ENCODE peak calls at places on chromosomes 16 and 17, in eight cellular contexts. One of them, this sample, is unnamed.

GRCh38 chr17:78890111-78890897 is 12.7 kb downstream of the CEP295NL start:
- DNase-seq in lower leg skin: peak; percentile 93
- DNase-seq in esophagus muscularis mucosa: no peak
- DNase-seq in A549: no peak
- DNase-seq in heart left ventricle: peak; percentile 62
- DNase-seq in NB4: peak; percentile 97
- DNase-seq in sigmoid colon: peak; percentile 80
- DNase-seq in GM12891: no peak
- DNase-seq in this sample: no peak

GRCh38 chr16:77898671-77899211 is 110.4 kb downstream of the VAT1L start:
- DNase-seq in NB4: no peak
- DNase-seq in GM12891: no peak
- DNase-seq in esophagus muscularis mucosa: no peak
- DNase-seq in heart left ventricle: no peak
- DNase-seq in A549: no peak
- DNase-seq in lower leg skin: peak; percentile 72
- DNase-seq in sigmoid colon: no peak
- DNase-seq in this sample: no peak

GRCh38 chr16:12347365-12347764 is 370.8 kb downstream of the SNX29 start:
- DNase-seq in esophagus muscularis mucosa: no peak
- DNase-seq in lower leg skin: no peak
- DNase-seq in heart left ventricle: no peak
- DNase-seq in NB4: no peak
- DNase-seq in A549: no peak
- DNase-seq in GM12891: no peak
- DNase-seq in sigmoid colon: no peak
- DNase-seq in this sample: no peak

GRCh38 chr16:86218479-86219170 is 291.7 kb upstream of the FOXF1 start:
- DNase-seq in GM12891: no peak
- DNase-seq in lower leg skin: peak; percentile 58
- DNase-seq in heart left ventricle: no peak
- DNase-seq in sigmoid colon: peak; percentile 60
- DNase-seq in NB4: no peak
- DNase-seq in esophagus muscularis mucosa: no peak
- DNase-seq in A549: no peak
- DNase-seq in this sample: no peak

GRCh38 chr17:50498021-50498874 is 10.0 kb upstream of the MYCBPAP start:
- DNase-seq in sigmoid colon: no peak
- DNase-seq in esophagus muscularis mucosa: no peak
- DNase-seq in A549: no peak
- DNase-seq in lower leg skin: no peak
- DNase-seq in heart left ventricle: no peak
- DNase-seq in NB4: no peak
- DNase-seq in GM12891: no peak
- DNase-seq in this sample: no peak

GRCh38 chr16:21083729-21084268 is 66.8 kb downstream of the DNAH3 start:
- DNase-seq in NB4: peak; percentile 68
- DNase-seq in A549: peak; percentile 25
- DNase-seq in heart left ventricle: peak; percentile 67
- DNase-seq in GM12891: peak; percentile 21
- DNase-seq in lower leg skin: peak; percentile 91
- DNase-seq in esophagus muscularis mucosa: peak; percentile 91
- DNase-seq in sigmoid colon: peak; percentile 76
- DNase-seq in this sample: peak; percentile 51

GRCh38 chr17:50559674-50560184 is 786 bp upstream of the CACNA1G start:
- DNase-seq in A549: peak; percentile 95
- DNase-seq in lower leg skin: peak; percentile 95
- DNase-seq in sigmoid colon: peak; percentile 89
- DNase-seq in esophagus muscularis mucosa: no peak
- DNase-seq in NB4: peak; percentile 50
- DNase-seq in GM12891: no peak
- DNase-seq in heart left ventricle: no peak
- DNase-seq in this sample: peak; percentile 41

GRCh38 chr17:8650119-8650499 is 19.6 kb upstream of the MYH10 start:
- DNase-seq in esophagus muscularis mucosa: no peak
- DNase-seq in heart left ventricle: no peak
- DNase-seq in sigmoid colon: no peak
- DNase-seq in A549: no peak
- DNase-seq in NB4: no peak
- DNase-seq in lower leg skin: no peak
- DNase-seq in GM12891: no peak
- DNase-seq in this sample: no peak

GRCh38 chr17:48025040-48025903 is 12.3 kb downstream of the COPZ2 start:
- DNase-seq in heart left ventricle: peak; percentile 97
- DNase-seq in lower leg skin: peak; percentile 99
- DNase-seq in esophagus muscularis mucosa: peak; percentile 100
- DNase-seq in NB4: peak; percentile 95
- DNase-seq in A549: peak; percentile 95
- DNase-seq in sigmoid colon: peak; percentile 99
- DNase-seq in GM12891: peak; percentile 90
- DNase-seq in this sample: peak; percentile 99

GRCh38 chr17:74759243-74759801 is 10.9 kb downstream of the NHERF1 start:
- DNase-seq in A549: no peak
- DNase-seq in NB4: peak; percentile 90
- DNase-seq in heart left ventricle: no peak
- DNase-seq in sigmoid colon: no peak
- DNase-seq in esophagus muscularis mucosa: no peak
- DNase-seq in GM12891: peak; percentile 78
- DNase-seq in lower leg skin: no peak
- DNase-seq in this sample: no peak

GRCh38 chr17:57626520-57627210 is 118.4 kb downstream of the CCDC182 start:
- DNase-seq in esophagus muscularis mucosa: no peak
- DNase-seq in sigmoid colon: no peak
- DNase-seq in GM12891: no peak
- DNase-seq in heart left ventricle: no peak
- DNase-seq in lower leg skin: no peak
- DNase-seq in A549: no peak
- DNase-seq in NB4: no peak
- DNase-seq in this sample: no peak

GRCh38 chr17:68290268-68290954 is 516 bp downstream of the SLC16A6 start:
- DNase-seq in GM12891: no peak
- DNase-seq in NB4: peak; percentile 68
- DNase-seq in esophagus muscularis mucosa: no peak
- DNase-seq in heart left ventricle: peak; percentile 41
- DNase-seq in lower leg skin: peak; percentile 87
- DNase-seq in A549: no peak
- DNase-seq in sigmoid colon: no peak
- DNase-seq in this sample: no peak

GRCh38 chr16:21950782-21951521 is 2.2 kb upstream of the UQCRC2 start:
- DNase-seq in lower leg skin: no peak
- DNase-seq in esophagus muscularis mucosa: no peak
- DNase-seq in GM12891: no peak
- DNase-seq in sigmoid colon: no peak
- DNase-seq in heart left ventricle: no peak
- DNase-seq in NB4: peak; percentile 55
- DNase-seq in A549: peak; percentile 54
- DNase-seq in this sample: peak; percentile 51

GRCh38 chr17:59464246-59464645 is 101.2 kb upstream of the DHX40 start:
- DNase-seq in GM12891: no peak
- DNase-seq in sigmoid colon: no peak
- DNase-seq in heart left ventricle: no peak
- DNase-seq in esophagus muscularis mucosa: peak; percentile 60
- DNase-seq in NB4: no peak
- DNase-seq in A549: no peak
- DNase-seq in lower leg skin: no peak
- DNase-seq in this sample: no peak

GRCh38 chr17:62760059-62760887 is 47.8 kb downstream of the MARCHF10 start:
- DNase-seq in sigmoid colon: no peak
- DNase-seq in NB4: no peak
- DNase-seq in heart left ventricle: no peak
- DNase-seq in GM12891: no peak
- DNase-seq in A549: no peak
- DNase-seq in esophagus muscularis mucosa: no peak
- DNase-seq in lower leg skin: peak; percentile 43
- DNase-seq in this sample: no peak

GRCh38 chr17:34626141-34626681 is 46.8 kb downstream of the TMEM132E start:
- DNase-seq in sigmoid colon: no peak
- DNase-seq in lower leg skin: no peak
- DNase-seq in GM12891: no peak
- DNase-seq in NB4: no peak
- DNase-seq in heart left ventricle: no peak
- DNase-seq in A549: no peak
- DNase-seq in esophagus muscularis mucosa: no peak
- DNase-seq in this sample: no peak

GRCh38 chr17:75526555-75527270 is 1.2 kb downstream of the LLGL2 start:
- DNase-seq in sigmoid colon: no peak
- DNase-seq in GM12891: no peak
- DNase-seq in NB4: no peak
- DNase-seq in esophagus muscularis mucosa: no peak
- DNase-seq in lower leg skin: no peak
- DNase-seq in heart left ventricle: no peak
- DNase-seq in A549: no peak
- DNase-seq in this sample: no peak

GRCh38 chr17:1376061-1376460 is 24.0 kb downstream of the YWHAE start:
- DNase-seq in GM12891: no peak
- DNase-seq in A549: no peak
- DNase-seq in sigmoid colon: no peak
- DNase-seq in NB4: no peak
- DNase-seq in heart left ventricle: no peak
- DNase-seq in lower leg skin: no peak
- DNase-seq in esophagus muscularis mucosa: no peak
- DNase-seq in this sample: no peak

GRCh38 chr16:31064882-31065461 is 9.1 kb downstream of the ZNF668 start:
- DNase-seq in lower leg skin: peak; percentile 90
- DNase-seq in sigmoid colon: peak; percentile 87
- DNase-seq in NB4: no peak
- DNase-seq in A549: peak; percentile 55
- DNase-seq in esophagus muscularis mucosa: no peak
- DNase-seq in heart left ventricle: peak; percentile 62
- DNase-seq in GM12891: no peak
- DNase-seq in this sample: no peak

GRCh38 chr17:67772679-67773078 is 52.6 kb upstream of the BPTF start:
- DNase-seq in esophagus muscularis mucosa: no peak
- DNase-seq in heart left ventricle: no peak
- DNase-seq in GM12891: no peak
- DNase-seq in A549: no peak
- DNase-seq in NB4: no peak
- DNase-seq in lower leg skin: no peak
- DNase-seq in sigmoid colon: no peak
- DNase-seq in this sample: no peak

GRCh38 chr17:34711646-34712045 is 132.3 kb downstream of the TMEM132E start:
- DNase-seq in sigmoid colon: no peak
- DNase-seq in A549: no peak
- DNase-seq in esophagus muscularis mucosa: peak; percentile 87
- DNase-seq in NB4: no peak
- DNase-seq in GM12891: no peak
- DNase-seq in lower leg skin: peak; percentile 32
- DNase-seq in heart left ventricle: no peak
- DNase-seq in this sample: no peak

GRCh38 chr17:2893422-2893914 is 97.2 kb downstream of the RAP1GAP2 start:
- DNase-seq in A549: no peak
- DNase-seq in esophagus muscularis mucosa: no peak
- DNase-seq in lower leg skin: no peak
- DNase-seq in NB4: no peak
- DNase-seq in heart left ventricle: no peak
- DNase-seq in GM12891: no peak
- DNase-seq in sigmoid colon: no peak
- DNase-seq in this sample: no peak
- TF ChIP-seq POLR2A in A549: no peak
- TF ChIP-seq POLR2A in esophagus muscularis mucosa: no peak
- TF ChIP-seq POLR2A in lower leg skin: no peak
- TF ChIP-seq POLR2A in NB4: no peak
- TF ChIP-seq POLR2A in heart left ventricle: no peak
- TF ChIP-seq POLR2A in GM12891: no peak
- TF ChIP-seq POLR2A in sigmoid colon: no peak
- TF ChIP-seq POLR2A in this sample: no peak

GRCh38 chr17:29383687-29384086 is 6.5 kb upstream of the TAOK1 start:
- DNase-seq in lower leg skin: no peak
- DNase-seq in sigmoid colon: no peak
- DNase-seq in esophagus muscularis mucosa: no peak
- DNase-seq in GM12891: no peak
- DNase-seq in NB4: no peak
- DNase-seq in heart left ventricle: no peak
- DNase-seq in A549: no peak
- DNase-seq in this sample: no peak

GRCh38 chr17:29384901-29385300 is 5.3 kb upstream of the TAOK1 start:
- DNase-seq in NB4: no peak
- DNase-seq in heart left ventricle: no peak
- DNase-seq in A549: no peak
- DNase-seq in sigmoid colon: no peak
- DNase-seq in esophagus muscularis mucosa: no peak
- DNase-seq in lower leg skin: no peak
- DNase-seq in GM12891: no peak
- DNase-seq in this sample: no peak

GRCh38 chr17:29378495-29378894 is 11.7 kb upstream of the TAOK1 start:
- DNase-seq in NB4: peak; percentile 24
- DNase-seq in esophagus muscularis mucosa: no peak
- DNase-seq in A549: no peak
- DNase-seq in GM12891: no peak
- DNase-seq in lower leg skin: no peak
- DNase-seq in sigmoid colon: no peak
- DNase-seq in heart left ventricle: no peak
- DNase-seq in this sample: no peak

GRCh38 chr17:29376667-29377268 is 13.4 kb upstream of the TAOK1 start:
- DNase-seq in heart left ventricle: no peak
- DNase-seq in GM12891: no peak
- DNase-seq in NB4: peak; percentile 28
- DNase-seq in A549: peak; percentile 76
- DNase-seq in sigmoid colon: peak; percentile 73
- DNase-seq in lower leg skin: peak; percentile 58
- DNase-seq in esophagus muscularis mucosa: no peak
- DNase-seq in this sample: no peak

GRCh38 chr17:29379084-29379811 is 10.9 kb upstream of the TAOK1 start:
- DNase-seq in sigmoid colon: no peak
- DNase-seq in GM12891: no peak
- DNase-seq in NB4: no peak
- DNase-seq in esophagus muscularis mucosa: no peak
- DNase-seq in A549: no peak
- DNase-seq in heart left ventricle: no peak
- DNase-seq in lower leg skin: no peak
- DNase-seq in this sample: no peak
- TF ChIP-seq POLR2A in sigmoid colon: no peak
- TF ChIP-seq POLR2A in GM12891: no peak
- TF ChIP-seq POLR2A in NB4: no peak
- TF ChIP-seq POLR2A in esophagus muscularis mucosa: no peak
- TF ChIP-seq POLR2A in A549: no peak
- TF ChIP-seq POLR2A in heart left ventricle: no peak
- TF ChIP-seq POLR2A in lower leg skin: no peak
- TF ChIP-seq POLR2A in this sample: no peak

GRCh38 chr16:1772908-1773702 is at the start of gene MRPS34:
- DNase-seq in lower leg skin: peak; percentile 96
- DNase-seq in A549: peak; percentile 70
- DNase-seq in heart left ventricle: peak; percentile 88
- DNase-seq in sigmoid colon: peak; percentile 90
- DNase-seq in NB4: peak; percentile 86
- DNase-seq in esophagus muscularis mucosa: no peak
- DNase-seq in GM12891: peak; percentile 87
- DNase-seq in this sample: peak; percentile 93
- TF ChIP-seq POLR2A in lower leg skin: no peak
- TF ChIP-seq POLR2A in A549: peak; percentile 88
- TF ChIP-seq POLR2A in heart left ventricle: no peak
- TF ChIP-seq POLR2A in sigmoid colon: peak; percentile 55
- TF ChIP-seq POLR2A in NB4: peak; percentile 76
- TF ChIP-seq POLR2A in esophagus muscularis mucosa: no peak
- TF ChIP-seq POLR2A in GM12891: peak; percentile 84
- TF ChIP-seq POLR2A in this sample: peak; percentile 71

DNA sequence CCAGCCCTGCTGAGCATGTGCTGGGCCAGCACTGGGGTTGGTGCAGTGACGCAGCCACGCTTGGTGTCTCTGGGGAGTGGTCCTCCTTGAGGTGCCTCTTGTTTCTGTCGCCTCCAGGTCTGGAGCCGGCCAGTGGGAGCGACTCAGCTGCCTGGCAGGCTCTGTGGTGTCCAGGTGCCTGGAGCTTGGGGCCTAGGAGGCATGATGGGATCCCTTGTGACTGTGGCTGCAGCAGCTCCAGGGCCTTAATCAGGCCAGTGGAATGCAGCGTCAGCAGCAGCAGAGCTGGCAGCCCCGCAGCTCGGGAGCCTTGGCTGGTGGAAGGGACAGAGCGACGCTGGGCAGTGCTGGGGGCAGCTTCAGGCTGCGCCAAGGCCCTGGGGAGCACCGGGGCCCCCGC is 74.7 kb upstream of the CIBAR2 start:
- DNase-seq in NB4: no peak
- DNase-seq in GM12891: no peak
- DNase-seq in lower leg skin: no peak
- DNase-seq in sigmoid colon: peak; percentile 84
- DNase-seq in heart left ventricle: peak; percentile 64
- DNase-seq in esophagus muscularis mucosa: no peak
- DNase-seq in A549: no peak
- DNase-seq in this sample: no peak
- TF ChIP-seq POLR2A in NB4: no peak
- TF ChIP-seq POLR2A in GM12891: no peak
- TF ChIP-seq POLR2A in lower leg skin: no peak
- TF ChIP-seq POLR2A in sigmoid colon: no peak
- TF ChIP-seq POLR2A in heart left ventricle: no peak
- TF ChIP-seq POLR2A in esophagus muscularis mucosa: no peak
- TF ChIP-seq POLR2A in A549: no peak
- TF ChIP-seq POLR2A in this sample: no peak